ENCODE peak calls at places on chromosomes 16 and 17, in four cellular contexts. One of them, this sample, is unnamed.
A peak's percentile ranks its signal among the peaks of the same experiment; 100 is the strongest.

GRCh38 chr16:12771341-12771798 is 32.3 kb downstream of the CPPED1 start:
- DNase-seq in GM04504: no peak
- DNase-seq in RPMI8226: no peak
- DNase-seq in IMR-90: no peak
- DNase-seq in this sample: no peak

GRCh38 chr16:27677300-27677699 is 127.4 kb downstream of the KATNIP start:
- DNase-seq in IMR-90: peak; percentile 59
- DNase-seq in RPMI8226: no peak
- DNase-seq in GM04504: no peak
- DNase-seq in this sample: no peak

GRCh38 chr17:50902768-50903353 is 36.7 kb upstream of the TOB1 start:
- DNase-seq in IMR-90: no peak
- DNase-seq in GM04504: no peak
- DNase-seq in RPMI8226: peak; percentile 14
- DNase-seq in this sample: no peak

GRCh38 chr16:78608305-78608776 is 508.9 kb downstream of the WWOX start:
- DNase-seq in RPMI8226: no peak
- DNase-seq in GM04504: no peak
- DNase-seq in IMR-90: no peak
- DNase-seq in this sample: no peak

GRCh38 chr17:7797976-7798375 is 36.0 kb upstream of the KDM6B start:
- DNase-seq in GM04504: no peak
- DNase-seq in RPMI8226: no peak
- DNase-seq in IMR-90: no peak
- DNase-seq in this sample: no peak

GRCh38 chr17:77948690-77949114 is 9.8 kb upstream of the TNRC6C start:
- DNase-seq in RPMI8226: no peak
- DNase-seq in IMR-90: peak; percentile 59
- DNase-seq in GM04504: no peak
- DNase-seq in this sample: no peak

GRCh38 chr16:354971-355441 is 2.5 kb upstream of the AXIN1 start:
- DNase-seq in GM04504: no peak
- DNase-seq in IMR-90: no peak
- DNase-seq in RPMI8226: no peak
- DNase-seq in this sample: no peak

GRCh38 chr17:9529033-9529748 is 46.4 kb downstream of the STX8 start:
- DNase-seq in IMR-90: peak; percentile 56
- DNase-seq in GM04504: no peak
- DNase-seq in RPMI8226: peak; percentile 9
- DNase-seq in this sample: no peak

GRCh38 chr16:66471264-66471663 is 44.2 kb downstream of the BEAN1 start:
- DNase-seq in RPMI8226: no peak
- DNase-seq in GM04504: no peak
- DNase-seq in IMR-90: no peak
- DNase-seq in this sample: no peak

GRCh38 chr17:18314059-18314730 is 599 bp downstream of the TOP3A start:
- DNase-seq in RPMI8226: peak; percentile 33
- DNase-seq in GM04504: no peak
- DNase-seq in IMR-90: peak; percentile 5
- DNase-seq in this sample: no peak

GRCh38 chr17:46833840-46834208 is 15.3 kb upstream of the WNT3 start:
- DNase-seq in IMR-90: no peak
- DNase-seq in GM04504: no peak
- DNase-seq in RPMI8226: no peak
- DNase-seq in this sample: no peak

GRCh38 chr17:44763170-44763569 is 4.4 kb downstream of the ADAM11 start:
- DNase-seq in RPMI8226: no peak
- DNase-seq in IMR-90: no peak
- DNase-seq in GM04504: no peak
- DNase-seq in this sample: no peak

GRCh38 chr17:28755486-28755885 is 11.7 kb downstream of the TRAF4 start:
- DNase-seq in GM04504: no peak
- DNase-seq in IMR-90: no peak
- DNase-seq in RPMI8226: no peak
- DNase-seq in this sample: no peak

GRCh38 chr16:2767140-2767731 is 9.8 kb downstream of the ELOB start:
- DNase-seq in RPMI8226: no peak
- DNase-seq in GM04504: no peak
- DNase-seq in IMR-90: no peak
- DNase-seq in this sample: no peak

GRCh38 chr16:85028638-85029412 is 1.2 kb downstream of the KIAA0513 start:
- DNase-seq in GM04504: no peak
- DNase-seq in RPMI8226: peak; percentile 78
- DNase-seq in IMR-90: peak; percentile 47
- DNase-seq in this sample: no peak

GRCh38 chr17:34598161-34598776 is 18.9 kb downstream of the TMEM132E start:
- DNase-seq in IMR-90: no peak
- DNase-seq in RPMI8226: no peak
- DNase-seq in GM04504: no peak
- DNase-seq in this sample: peak; percentile 57

GRCh38 chr16:20899503-20900298 is 457 bp downstream of the DCUN1D3 start:
- DNase-seq in GM04504: no peak
- DNase-seq in IMR-90: no peak
- DNase-seq in RPMI8226: no peak
- DNase-seq in this sample: peak; percentile 20

GRCh38 chr17:83144421-83145357 is 65.3 kb downstream of the METRNL start:
- DNase-seq in IMR-90: peak; percentile 5
- DNase-seq in GM04504: peak; percentile 60
- DNase-seq in RPMI8226: no peak
- DNase-seq in this sample: no peak

GRCh38 chr17:63435681-63436522 is 10.2 kb downstream of the CYB561 start:
- DNase-seq in IMR-90: no peak
- DNase-seq in GM04504: no peak
- DNase-seq in RPMI8226: no peak
- DNase-seq in this sample: peak; percentile 69

GRCh38 chr16:69351309-69352027 is at the start of gene TMED6:
- DNase-seq in RPMI8226: no peak
- DNase-seq in GM04504: no peak
- DNase-seq in IMR-90: no peak
- DNase-seq in this sample: no peak

GRCh38 chr16:14427371-14427948 is 202.6 kb downstream of the PARN start:
- DNase-seq in RPMI8226: no peak
- DNase-seq in GM04504: no peak
- DNase-seq in IMR-90: peak; percentile 31
- DNase-seq in this sample: no peak

GRCh38 chr16:75256059-75256870 is 4.8 kb upstream of the BCAR1 start:
- DNase-seq in GM04504: no peak
- DNase-seq in RPMI8226: no peak
- DNase-seq in IMR-90: no peak
- DNase-seq in this sample: peak; percentile 23

GRCh38 chr17:4394208-4395110 is 28.0 kb upstream of the UBE2G1 start:
- DNase-seq in IMR-90: no peak
- DNase-seq in GM04504: no peak
- DNase-seq in RPMI8226: no peak
- DNase-seq in this sample: no peak